ENCODE peak calls at places on chromosomes 6 and 20, in four cellular contexts. One of them, this sample, is unnamed.

GRCh38 chr6:1382883-1383728 is 6.3 kb upstream of the FOXF2 start:
- DNase-seq in EH: no peak
- DNase-seq in iris pigment epithelial cell: no peak
- DNase-seq in NCI-H748 treated with DMSO at 0.1 percent for 48 hours: no peak
- DNase-seq in this sample: no peak

GRCh38 chr6:121858310-121858709 is 422.9 kb downstream of the GJA1 start:
- DNase-seq in EH: no peak
- DNase-seq in NCI-H748 treated with DMSO at 0.1 percent for 48 hours: no peak
- DNase-seq in iris pigment epithelial cell: no peak
- DNase-seq in this sample: no peak

GRCh38 chr20:50285376-50286173 is 94.9 kb downstream of the CEBPB start:
- DNase-seq in iris pigment epithelial cell: peak; percentile 72
- DNase-seq in NCI-H748 treated with DMSO at 0.1 percent for 48 hours: no peak
- DNase-seq in EH: peak; percentile 89
- DNase-seq in this sample: peak; percentile 43

GRCh38 chr6:19731286-19731685 is 105.9 kb upstream of the ID4 start:
- DNase-seq in NCI-H748 treated with DMSO at 0.1 percent for 48 hours: no peak
- DNase-seq in EH: peak; percentile 94
- DNase-seq in iris pigment epithelial cell: peak; percentile 97
- DNase-seq in this sample: no peak

GRCh38 chr6:158389188-158389919 is 77.1 kb downstream of the TULP4 start:
- DNase-seq in iris pigment epithelial cell: peak; percentile 47
- DNase-seq in EH: peak; percentile 25
- DNase-seq in NCI-H748 treated with DMSO at 0.1 percent for 48 hours: no peak
- DNase-seq in this sample: no peak

GRCh38 chr6:24876496-24877465 is 59.0 kb downstream of the RIPOR2 start:
- DNase-seq in iris pigment epithelial cell: no peak
- DNase-seq in NCI-H748 treated with DMSO at 0.1 percent for 48 hours: no peak
- DNase-seq in EH: no peak
- DNase-seq in this sample: no peak

GRCh38 chr6:46296586-46296985 is 125.8 kb upstream of the ENPP5 start:
- DNase-seq in EH: no peak
- DNase-seq in iris pigment epithelial cell: peak; percentile 76
- DNase-seq in NCI-H748 treated with DMSO at 0.1 percent for 48 hours: no peak
- DNase-seq in this sample: no peak

GRCh38 chr6:148291876-148292275 is 50.8 kb upstream of the SASH1 start:
- DNase-seq in iris pigment epithelial cell: no peak
- DNase-seq in EH: peak; percentile 90
- DNase-seq in NCI-H748 treated with DMSO at 0.1 percent for 48 hours: no peak
- DNase-seq in this sample: no peak

GRCh38 chr20:48143435-48144081 is 358.3 kb upstream of the SULF2 start:
- DNase-seq in iris pigment epithelial cell: no peak
- DNase-seq in EH: no peak
- DNase-seq in NCI-H748 treated with DMSO at 0.1 percent for 48 hours: no peak
- DNase-seq in this sample: no peak

GRCh38 chr6:36867471-36868224 is 7.0 kb downstream of the PPIL1 start:
- DNase-seq in EH: no peak
- DNase-seq in iris pigment epithelial cell: no peak
- DNase-seq in NCI-H748 treated with DMSO at 0.1 percent for 48 hours: no peak
- DNase-seq in this sample: no peak

GRCh38 chr6:113596907-113597583 is 260.1 kb upstream of the MARCKS start:
- DNase-seq in NCI-H748 treated with DMSO at 0.1 percent for 48 hours: peak; percentile 96
- DNase-seq in iris pigment epithelial cell: peak; percentile 62
- DNase-seq in EH: peak; percentile 69
- DNase-seq in this sample: no peak

GRCh38 chr20:12170406-12170805 is 252.7 kb downstream of the BTBD3 start:
- DNase-seq in iris pigment epithelial cell: no peak
- DNase-seq in EH: no peak
- DNase-seq in NCI-H748 treated with DMSO at 0.1 percent for 48 hours: no peak
- DNase-seq in this sample: no peak

GRCh38 chr6:33313709-33314514 is at the start of gene TAPBP:
- DNase-seq in NCI-H748 treated with DMSO at 0.1 percent for 48 hours: peak; percentile 68
- DNase-seq in EH: peak; percentile 76
- DNase-seq in iris pigment epithelial cell: peak; percentile 79
- DNase-seq in this sample: peak; percentile 68

GRCh38 chr6:193773-194310 is 98.4 kb upstream of the DUSP22 start:
- DNase-seq in iris pigment epithelial cell: no peak
- DNase-seq in NCI-H748 treated with DMSO at 0.1 percent for 48 hours: no peak
- DNase-seq in EH: no peak
- DNase-seq in this sample: no peak

GRCh38 chr6:128438311-128438916 is 82.0 kb downstream of the PTPRK start:
- DNase-seq in iris pigment epithelial cell: peak; percentile 6
- DNase-seq in NCI-H748 treated with DMSO at 0.1 percent for 48 hours: no peak
- DNase-seq in EH: peak; percentile 14
- DNase-seq in this sample: no peak

GRCh38 chr20:60132827-60133549 is 174.8 kb downstream of the CDH26 start:
- DNase-seq in EH: no peak
- DNase-seq in NCI-H748 treated with DMSO at 0.1 percent for 48 hours: no peak
- DNase-seq in iris pigment epithelial cell: no peak
- DNase-seq in this sample: no peak

GRCh38 chr20:7856756-7857155 is 83.5 kb downstream of the HAO1 start:
- DNase-seq in iris pigment epithelial cell: peak; percentile 79
- DNase-seq in NCI-H748 treated with DMSO at 0.1 percent for 48 hours: no peak
- DNase-seq in EH: peak; percentile 70
- DNase-seq in this sample: no peak

GRCh38 chr20:43917380-43917779 is 2.7 kb downstream of the TOX2 start:
- DNase-seq in NCI-H748 treated with DMSO at 0.1 percent for 48 hours: no peak
- DNase-seq in iris pigment epithelial cell: no peak
- DNase-seq in EH: no peak
- DNase-seq in this sample: no peak

GRCh38 chr20:46694484-46694883 is 5.2 kb upstream of the TP53RK start:
- DNase-seq in EH: peak; percentile 50
- DNase-seq in NCI-H748 treated with DMSO at 0.1 percent for 48 hours: no peak
- DNase-seq in iris pigment epithelial cell: peak; percentile 71
- DNase-seq in this sample: no peak

GRCh38 chr6:2522521-2522920 is 228.2 kb downstream of the MYLK4 start:
- DNase-seq in NCI-H748 treated with DMSO at 0.1 percent for 48 hours: no peak
- DNase-seq in iris pigment epithelial cell: peak; percentile 77
- DNase-seq in EH: peak; percentile 22
- DNase-seq in this sample: no peak

GRCh38 chr6:142946924-142947701 is 2.1 kb upstream of the HIVEP2 start:
- DNase-seq in EH: peak; percentile 64
- DNase-seq in iris pigment epithelial cell: peak; percentile 90
- DNase-seq in NCI-H748 treated with DMSO at 0.1 percent for 48 hours: no peak
- DNase-seq in this sample: peak; percentile 46

GRCh38 chr20:57048027-57048869 is 218.2 kb downstream of the BMP7 start:
- DNase-seq in EH: peak; percentile 76
- DNase-seq in iris pigment epithelial cell: peak; percentile 18
- DNase-seq in NCI-H748 treated with DMSO at 0.1 percent for 48 hours: no peak
- DNase-seq in this sample: peak; percentile 36

GRCh38 chr6:9197726-9198125 is 762.4 kb upstream of the SLC35B3 start:
- DNase-seq in NCI-H748 treated with DMSO at 0.1 percent for 48 hours: no peak
- DNase-seq in EH: no peak
- DNase-seq in iris pigment epithelial cell: no peak
- DNase-seq in this sample: no peak

GRCh38 chr6:109315331-109316129 is 66.7 kb downstream of the CD164 start:
- DNase-seq in iris pigment epithelial cell: no peak
- DNase-seq in EH: no peak
- DNase-seq in NCI-H748 treated with DMSO at 0.1 percent for 48 hours: peak; percentile 11
- DNase-seq in this sample: no peak

GRCh38 chr20:61378694-61379093 is 126.6 kb downstream of the CDH4 start:
- DNase-seq in iris pigment epithelial cell: no peak
- DNase-seq in NCI-H748 treated with DMSO at 0.1 percent for 48 hours: no peak
- DNase-seq in EH: no peak
- DNase-seq in this sample: no peak

GRCh38 chr6:31776961-31777666 is at the start of gene VWA7:
- DNase-seq in EH: peak; percentile 67
- DNase-seq in iris pigment epithelial cell: peak; percentile 73
- DNase-seq in NCI-H748 treated with DMSO at 0.1 percent for 48 hours: peak; percentile 46
- DNase-seq in this sample: peak; percentile 67

GRCh38 chr20:60055740-60056139 is 97.5 kb downstream of the CDH26 start:
- DNase-seq in EH: peak; percentile 46
- DNase-seq in iris pigment epithelial cell: peak; percentile 35
- DNase-seq in NCI-H748 treated with DMSO at 0.1 percent for 48 hours: no peak
- DNase-seq in this sample: no peak

GRCh38 chr6:137013031-137013430 is 31.7 kb downstream of the IL20RA start:
- DNase-seq in NCI-H748 treated with DMSO at 0.1 percent for 48 hours: no peak
- DNase-seq in iris pigment epithelial cell: no peak
- DNase-seq in EH: peak; percentile 71
- DNase-seq in this sample: no peak

GRCh38 chr6:12791371-12791770 is 74.8 kb downstream of the PHACTR1 start:
- DNase-seq in iris pigment epithelial cell: no peak
- DNase-seq in NCI-H748 treated with DMSO at 0.1 percent for 48 hours: no peak
- DNase-seq in EH: peak; percentile 25
- DNase-seq in this sample: no peak

GRCh38 chr6:43248107-43248506 is 4.8 kb downstream of the TTBK1 start:
- DNase-seq in NCI-H748 treated with DMSO at 0.1 percent for 48 hours: no peak
- DNase-seq in iris pigment epithelial cell: no peak
- DNase-seq in EH: no peak
- DNase-seq in this sample: no peak

GRCh38 chr6:71204741-71205140 is 83.9 kb upstream of the OGFRL1 start:
- DNase-seq in NCI-H748 treated with DMSO at 0.1 percent for 48 hours: no peak
- DNase-seq in iris pigment epithelial cell: no peak
- DNase-seq in EH: no peak
- DNase-seq in this sample: no peak

GRCh38 chr6:167799033-167799933 is 27.4 kb upstream of the AFDN start:
- DNase-seq in EH: no peak
- DNase-seq in iris pigment epithelial cell: no peak
- DNase-seq in NCI-H748 treated with DMSO at 0.1 percent for 48 hours: no peak
- DNase-seq in this sample: no peak

GRCh38 chr6:150894935-150895686 is 29.6 kb downstream of the MTHFD1L start:
- DNase-seq in EH: peak; percentile 57
- DNase-seq in iris pigment epithelial cell: peak; percentile 55
- DNase-seq in NCI-H748 treated with DMSO at 0.1 percent for 48 hours: peak; percentile 26
- DNase-seq in this sample: no peak

GRCh38 chr6:9360881-9361280 is 925.5 kb upstream of the SLC35B3 start:
- DNase-seq in EH: peak; percentile 50
- DNase-seq in iris pigment epithelial cell: peak; percentile 11
- DNase-seq in NCI-H748 treated with DMSO at 0.1 percent for 48 hours: no peak
- DNase-seq in this sample: no peak

GRCh38 chr20:53255102-53255710 is 283.0 kb downstream of the TSHZ2 start:
- DNase-seq in EH: no peak
- DNase-seq in iris pigment epithelial cell: no peak
- DNase-seq in NCI-H748 treated with DMSO at 0.1 percent for 48 hours: no peak
- DNase-seq in this sample: no peak

This sample was measured in GM18507.